ENCODE peak calls at places on chromosomes 7 and 10, in ten cellular contexts. N is fibroblast of the aortic adventitia, J is upper lobe of right lung, L is tibial nerve, B is epithelial cell of esophagus, A is coronary artery, G is fibroblast of mammary gland, I is AG10803, P is right lobe of liver, F is cardiac muscle cell. U is an unnamed sample.

GRCh38 chr10:89301231-89301630 is 615 bp upstream of the IFIT2 start:
- DNase-seq in F (peak), B (peak), G (peak), I (peak), N (peak), J (no peak), P (no peak), A (no peak), L (no peak), U (peak)

GRCh38 chr7:116393654-116394053 is 105.9 kb upstream of the CAV2 start:
- DNase-seq in G (peak), I (no peak), F (peak), N (no peak), L (no peak), B (peak), P (no peak), A (no peak), J (no peak), U (no peak)

GRCh38 chr7:56007891-56008290 is 43.4 kb downstream of the PSPH start:
- DNase-seq in A (no peak), L (no peak), I (no peak), G (no peak), N (no peak), J (no peak), B (no peak), F (peak), P (no peak), U (no peak)

GRCh38 chr7:140726304-140726703 is 29.8 kb downstream of the NDUFB2 start:
- DNase-seq in L (no peak), G (peak), F (peak), A (no peak), B (no peak), P (no peak), J (no peak), N (peak), I (peak), U (no peak)

GRCh38 chr7:35657125-35657524 is 37.8 kb downstream of the HERPUD2 start:
- DNase-seq in N (no peak), I (no peak), A (no peak), P (no peak), J (no peak), B (peak), L (no peak), F (no peak), G (no peak), U (no peak)

GRCh38 chr10:131834152-131834810 is 66.5 kb upstream of the PPP2R2D start:
- DNase-seq in N (no peak), F (no peak), L (no peak), J (peak), I (no peak), P (peak), B (no peak), G (no peak), A (no peak), U (no peak)

GRCh38 chr7:150911590-150912267 is 59.4 kb downstream of the AOC1 start:
- DNase-seq in N (no peak), P (no peak), B (no peak), J (no peak), F (no peak), I (no peak), L (no peak), G (no peak), A (no peak), U (no peak)

GRCh38 chr7:31056775-31057346 is 4.8 kb downstream of the ADCYAP1R1 start:
- DNase-seq in N (no peak), F (no peak), J (no peak), I (no peak), B (peak), L (no peak), G (no peak), A (no peak), P (no peak), U (no peak)

GRCh38 chr7:150514748-150515222 is at the start of gene GIMAP7:
- DNase-seq in J (no peak), P (no peak), A (no peak), F (no peak), I (no peak), N (no peak), L (no peak), G (no peak), B (no peak), U (no peak)

GRCh38 chr7:136971776-136972175 is 103.3 kb downstream of the CHRM2 start:
- DNase-seq in F (no peak), I (no peak), G (no peak), N (no peak), J (no peak), B (no peak), P (no peak), A (no peak), L (no peak), U (no peak)

GRCh38 chr10:97065686-97066679 is 119.8 kb downstream of the SLIT1 start:
- DNase-seq in L (no peak), I (no peak), A (no peak), F (no peak), P (no peak), G (no peak), B (no peak), N (no peak), J (peak), U (no peak)

GRCh38 chr7:119219663-119220062 is 995.2 kb downstream of the ANKRD7 start:
- DNase-seq in G (no peak), N (no peak), L (no peak), J (no peak), P (no peak), A (no peak), B (no peak), F (no peak), I (no peak), U (no peak)

DNA sequence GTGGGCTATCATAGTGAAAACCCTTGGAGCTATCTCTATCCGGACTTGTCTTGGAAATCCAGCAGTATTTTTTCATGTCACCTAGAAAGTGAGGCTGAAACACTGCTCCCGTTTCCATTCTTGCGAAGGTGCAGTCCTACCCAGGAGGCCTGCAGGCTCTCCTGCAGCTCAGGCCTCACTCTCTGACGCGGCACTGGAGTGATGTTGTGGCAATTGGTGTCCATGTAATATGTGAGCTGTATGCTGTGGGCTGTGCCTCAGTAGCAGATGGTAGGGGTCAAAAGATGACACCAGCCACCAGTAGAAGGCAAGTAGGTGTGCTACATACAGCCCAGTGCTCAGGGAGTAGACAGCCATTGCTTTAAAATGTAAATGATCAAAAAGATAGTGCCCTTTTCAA is 28.1 kb upstream of the ZNF680 start:
- DNase-seq in P (no peak), L (no peak), B (no peak), F (no peak), A (no peak), G (no peak), J (no peak), I (no peak), N (no peak), U (no peak)
- H3K4me3 ChIP-seq in P (no peak), L (no peak), B (no peak), F (no peak), A (no peak), G (no peak), J (no peak), I (no peak), N (no peak), U (no peak)

DNA sequence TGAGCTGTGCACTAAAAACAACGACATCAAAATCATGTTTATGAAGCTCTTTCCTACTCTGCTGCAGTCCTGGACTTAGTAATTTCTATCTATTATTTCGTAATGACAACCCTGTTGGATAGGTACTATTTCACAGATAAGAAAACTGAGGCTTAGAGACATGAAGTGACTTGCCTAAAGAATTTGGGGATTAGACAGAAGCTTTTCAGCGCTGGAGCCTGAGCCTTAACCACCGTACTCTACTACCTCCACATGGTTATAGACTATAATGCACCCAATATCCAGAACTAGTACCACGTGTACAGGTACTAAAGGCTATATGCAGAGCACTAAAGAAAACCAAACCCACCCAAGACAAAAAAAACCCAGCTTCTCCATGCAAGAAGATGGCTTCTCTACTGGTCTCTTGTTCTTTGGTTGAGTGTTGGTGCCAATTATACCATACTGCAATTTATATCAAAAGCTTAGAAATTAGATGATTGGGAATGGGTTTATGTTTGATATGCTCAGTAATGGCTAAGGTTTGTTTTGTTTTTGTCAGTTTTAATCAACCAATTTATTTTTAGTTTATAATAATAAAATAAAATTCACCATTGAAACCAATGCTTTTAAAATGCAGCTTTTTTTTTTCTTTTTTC is 6.5 kb upstream of the SNX10 start:
- DNase-seq in A (no peak), L (no peak), P (no peak), N (no peak), G (no peak), B (peak), I (no peak), F (no peak), J (no peak), U (no peak)
- TF ChIP-seq CTCF in A (no peak), L (no peak), P (no peak), N (no peak), G (peak), B (peak), I (peak), F (peak), J (no peak), U (no peak)

GRCh38 chr7:90006988-90007387 is 147.3 kb upstream of the STEAP1 start:
- DNase-seq in J (no peak), G (no peak), I (no peak), A (no peak), P (no peak), B (no peak), N (no peak), L (no peak), F (no peak), U (no peak)
- H3K4me3 ChIP-seq in J (no peak), G (no peak), I (no peak), A (no peak), P (no peak), B (no peak), N (no peak), L (no peak), F (no peak), U (no peak)

DNA sequence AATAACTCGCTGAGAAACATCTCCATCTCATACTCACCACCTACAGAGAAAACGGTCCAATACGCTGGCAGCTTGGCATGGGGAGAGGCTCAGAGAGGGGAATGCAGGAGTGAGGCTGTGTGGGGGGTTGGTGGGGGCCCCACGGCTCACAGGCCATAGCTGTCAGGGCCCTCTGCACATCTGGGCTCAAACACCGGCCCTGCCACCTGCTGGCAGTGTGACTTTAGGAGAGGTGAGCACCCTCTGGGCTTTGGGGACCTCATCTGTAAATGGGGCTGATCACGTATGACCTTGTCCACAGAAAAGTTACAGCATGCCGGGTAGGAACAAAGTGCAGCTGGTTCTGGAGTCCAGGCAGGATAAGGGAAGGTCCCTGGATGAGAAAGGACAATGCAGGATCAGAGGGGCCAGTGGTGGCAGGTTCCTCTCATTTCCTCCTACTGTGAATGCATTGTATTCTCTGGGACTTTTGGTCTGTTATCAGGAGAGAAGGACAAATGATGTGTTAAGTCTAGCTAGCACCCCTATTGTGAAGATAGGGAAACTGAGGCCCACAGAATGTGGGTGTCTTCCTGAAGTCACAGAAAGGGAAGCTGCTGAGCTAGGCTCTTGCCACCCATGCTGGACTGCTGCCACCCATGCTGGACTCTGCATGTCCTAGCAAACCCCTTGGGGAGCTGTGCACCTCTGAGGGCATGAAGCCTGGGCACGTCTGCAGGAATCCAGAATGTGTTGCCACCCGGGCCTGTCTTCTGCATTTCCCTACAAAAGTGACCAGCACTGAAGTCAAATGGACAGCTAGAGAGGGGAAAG is 404.6 kb downstream of the RPS24 start:
- DNase-seq in B (no peak), F (no peak), P (no peak), G (no peak), I (no peak), J (no peak), A (no peak), L (no peak), N (no peak), U (no peak)
- TF ChIP-seq CTCF in B (no peak), F (no peak), P (peak), G (no peak), I (no peak), J (no peak), A (no peak), L (no peak), N (peak), U (no peak)

GRCh38 chr10:60527676-60528075 is 138.0 kb upstream of the ANK3 start:
- DNase-seq in A (no peak), G (no peak), F (no peak), N (no peak), J (no peak), P (no peak), L (no peak), I (no peak), B (no peak), U (no peak)

GRCh38 chr10:60534791-60535389 is 145.2 kb upstream of the ANK3 start:
- DNase-seq in G (no peak), B (no peak), N (no peak), P (no peak), F (no peak), L (no peak), A (no peak), I (no peak), J (no peak), U (no peak)

GRCh38 chr10:60532691-60533468 is 143.2 kb upstream of the ANK3 start:
- DNase-seq in A (no peak), P (no peak), J (no peak), G (no peak), N (no peak), I (no peak), B (no peak), F (no peak), L (no peak), U (no peak)

GRCh38 chr10:60535427-60535826 is 145.8 kb upstream of the ANK3 start:
- DNase-seq in N (no peak), P (no peak), J (no peak), L (no peak), I (no peak), B (no peak), G (no peak), F (no peak), A (no peak), U (no peak)

GRCh38 chr10:60531006-60531405 is 141.3 kb upstream of the ANK3 start:
- DNase-seq in B (no peak), P (no peak), G (no peak), J (no peak), I (no peak), A (no peak), F (no peak), N (no peak), L (no peak), U (no peak)
- H3K4me3 ChIP-seq in B (no peak), P (no peak), G (no peak), J (no peak), I (no peak), A (no peak), F (no peak), N (no peak), L (no peak), U (no peak)

GRCh38 chr10:17375936-17376584 is 78.3 kb downstream of the ST8SIA6 start:
- DNase-seq in F (peak), J (no peak), I (no peak), N (peak), L (no peak), B (no peak), P (no peak), G (peak), A (no peak), U (no peak)
- TF ChIP-seq CTCF in F (peak), J (peak), I (peak), N (peak), L (no peak), B (peak), P (no peak), G (peak), A (peak), U (peak)

U was measured in foreskin fibroblast.